ENCODE peak calls at places on chromosomes 7 and 10, in six cellular contexts. B, M, G, E, D and Q are unnamed samples.

GRCh38 chr10:3666525-3667302 is 118.3 kb downstream of the KLF6 start:
- DNase-seq in B (peak; percentile 17), M (no peak), G (no peak), E (peak; percentile 90), D (peak; percentile 36), Q (no peak)

GRCh38 chr10:118472961-118473675 is 122.3 kb downstream of the PRLHR start:
- DNase-seq in B (no peak), M (no peak), G (no peak), E (no peak), D (no peak), Q (no peak)

GRCh38 chr10:70549962-70550845 is 52.3 kb downstream of the PRF1 start:
- DNase-seq in B (peak; percentile 43), M (peak; percentile 78), G (peak; percentile 65), E (peak; percentile 86), D (peak; percentile 76), Q (no peak)

GRCh38 chr7:29336851-29337627 is 142.5 kb downstream of the CHN2 start:
- DNase-seq in B (no peak), M (no peak), G (no peak), E (no peak), D (no peak), Q (peak; percentile 24)

GRCh38 chr10:73889014-73889413 is 14.7 kb upstream of the CAMK2G start:
- DNase-seq in B (no peak), M (no peak), G (peak; percentile 72), E (no peak), D (no peak), Q (no peak)

GRCh38 chr10:123165445-123166072 is 11.4 kb downstream of the BUB3 start:
- DNase-seq in B (no peak), M (no peak), G (no peak), E (no peak), D (no peak), Q (no peak)

GRCh38 chr7:5423844-5424688 is 432 bp upstream of the TNRC18 start:
- DNase-seq in B (no peak), M (peak; percentile 97), G (peak; percentile 96), E (peak; percentile 94), D (peak; percentile 42), Q (peak; percentile 100)

GRCh38 chr10:110748970-110749369 is 104.8 kb downstream of the RBM20 start:
- DNase-seq in B (no peak), M (no peak), G (no peak), E (no peak), D (no peak), Q (no peak)

GRCh38 chr7:21886396-21886795 is 59.3 kb downstream of the CDCA7L start:
- DNase-seq in B (no peak), M (no peak), G (no peak), E (no peak), D (no peak), Q (no peak)

GRCh38 chr10:90849956-90850749 is 7.7 kb downstream of the HTR7 start:
- DNase-seq in B (no peak), M (no peak), G (no peak), E (no peak), D (no peak), Q (no peak)

GRCh38 chr10:102395677-102396197 is at the start of gene NFKB2:
- DNase-seq in B (no peak), M (no peak), G (no peak), E (peak; percentile 88), D (no peak), Q (no peak)

GRCh38 chr10:127193125-127193524 is 3.3 kb downstream of the INSYN2A start:
- DNase-seq in B (no peak), M (no peak), G (no peak), E (no peak), D (no peak), Q (no peak)

GRCh38 chr10:71302874-71303568 is 16.0 kb upstream of the SLC29A3 start:
- DNase-seq in B (no peak), M (no peak), G (no peak), E (no peak), D (peak; percentile 37), Q (no peak)

GRCh38 chr10:16440396-16441105 is 3.7 kb downstream of the PTER start:
- DNase-seq in B (no peak), M (no peak), G (no peak), E (no peak), D (no peak), Q (no peak)

GRCh38 chr10:45624724-45625123 is 47.8 kb downstream of the ZFAND4 start:
- DNase-seq in B (no peak), M (no peak), G (no peak), E (no peak), D (no peak), Q (no peak)

GRCh38 chr10:127945335-127945734 is 38.4 kb downstream of the PTPRE start:
- DNase-seq in B (no peak), M (no peak), G (peak; percentile 60), E (no peak), D (no peak), Q (no peak)

GRCh38 chr7:70346844-70347462 is 748.7 kb downstream of the AUTS2 start:
- DNase-seq in B (no peak), M (no peak), G (no peak), E (no peak), D (no peak), Q (no peak)

GRCh38 chr7:74525881-74526280 is 72.2 kb downstream of the GTF2IRD1 start:
- DNase-seq in B (no peak), M (no peak), G (no peak), E (no peak), D (no peak), Q (no peak)

GRCh38 chr10:128047337-128047736 is 78.9 kb downstream of the MKI67 start:
- DNase-seq in B (peak; percentile 74), M (no peak), G (no peak), E (peak; percentile 98), D (peak; percentile 76), Q (no peak)

GRCh38 chr7:130114374-130114773 is 44.0 kb downstream of the KLHDC10 start:
- DNase-seq in B (no peak), M (no peak), G (no peak), E (no peak), D (no peak), Q (no peak)

GRCh38 chr7:2665359-2665791 is 22.6 kb upstream of the AMZ1 start:
- DNase-seq in B (no peak), M (peak; percentile 59), G (no peak), E (peak; percentile 71), D (no peak), Q (no peak)

GRCh38 chr10:98488669-98489430 is 42.1 kb upstream of the HPS1 start:
- DNase-seq in B (no peak), M (no peak), G (no peak), E (no peak), D (no peak), Q (no peak)

GRCh38 chr10:89100680-89101079 is 106.4 kb downstream of the CH25H start:
- DNase-seq in B (no peak), M (no peak), G (no peak), E (no peak), D (no peak), Q (no peak)

GRCh38 chr10:88095291-88095721 is 231.9 kb downstream of the PTEN start:
- DNase-seq in B (no peak), M (no peak), G (no peak), E (no peak), D (no peak), Q (no peak)

GRCh38 chr10:24841530-24841929 is 110.9 kb downstream of the PRTFDC1 start:
- DNase-seq in B (no peak), M (no peak), G (no peak), E (no peak), D (no peak), Q (no peak)

GRCh38 chr10:69864321-69864720 is 62.6 kb downstream of the COL13A1 start:
- DNase-seq in B (no peak), M (no peak), G (peak; percentile 85), E (no peak), D (no peak), Q (no peak)

GRCh38 chr7:77348371-77348813 is 67.8 kb downstream of the GSAP start:
- DNase-seq in B (no peak), M (peak; percentile 54), G (no peak), E (no peak), D (no peak), Q (no peak)

GRCh38 chr10:44385726-44386438 is 985 bp upstream of the CXCL12 start:
- DNase-seq in B (no peak), M (peak; percentile 50), G (no peak), E (peak; percentile 81), D (no peak), Q (no peak)

GRCh38 chr7:91182819-91183405 is 81.3 kb upstream of the FZD1 start:
- DNase-seq in B (no peak), M (no peak), G (peak; percentile 50), E (no peak), D (no peak), Q (no peak)

GRCh38 chr7:5420108-5420840 is 3.4 kb downstream of the TNRC18 start:
- DNase-seq in B (no peak), M (peak; percentile 67), G (no peak), E (peak; percentile 87), D (peak; percentile 37), Q (no peak)

GRCh38 chr10:130138479-130138866 is 2.3 kb downstream of the GLRX3 start:
- DNase-seq in B (no peak), M (no peak), G (no peak), E (no peak), D (no peak), Q (no peak)

GRCh38 chr7:157930441-157930840 is 593.6 kb downstream of the DNAJB6 start:
- DNase-seq in B (no peak), M (no peak), G (no peak), E (no peak), D (no peak), Q (no peak)
- H3K9me3 ChIP-seq in B (peaks cover 7% of the 10 kb centered on the region), M (no peaks in the 10 kb centered on the region), G (peaks cover 19% of the 10 kb centered on the region), E (peaks cover 9% of the 10 kb centered on the region), D (no peaks in the 10 kb centered on the region), Q (no peaks in the 10 kb centered on the region)

DNA sequence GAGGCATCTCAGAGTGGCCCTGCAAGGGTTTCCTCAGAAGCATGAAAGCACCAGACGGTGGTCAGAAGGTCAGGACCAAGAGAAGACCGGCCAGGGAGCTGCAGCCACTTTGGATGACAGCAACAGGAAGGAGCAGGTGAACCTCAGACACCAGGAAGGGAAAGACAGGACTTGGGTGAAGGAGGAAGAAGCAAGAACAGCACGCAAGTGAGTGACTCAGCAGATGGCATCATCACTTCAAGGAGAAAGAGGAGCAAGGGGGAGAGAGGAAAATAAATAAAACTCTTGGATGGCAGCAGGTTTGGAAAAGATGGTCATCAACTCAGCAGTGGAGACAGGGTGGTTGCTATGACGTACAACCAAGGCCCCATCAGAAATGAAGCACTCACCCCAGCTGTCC is 31.6 kb downstream of the NCAPG2 start:
- DNase-seq in B (no peak), M (no peak), G (no peak), E (no peak), D (no peak), Q (no peak)
- H3K36me3 ChIP-seq in B (no peaks in the 10 kb centered on the region), M (no peaks in the 10 kb centered on the region), G (peaks cover 85% of the 10 kb centered on the region), E (no peaks in the 10 kb centered on the region), D (no peaks in the 10 kb centered on the region), Q (peaks cover 64% of the 10 kb centered on the region)

DNA sequence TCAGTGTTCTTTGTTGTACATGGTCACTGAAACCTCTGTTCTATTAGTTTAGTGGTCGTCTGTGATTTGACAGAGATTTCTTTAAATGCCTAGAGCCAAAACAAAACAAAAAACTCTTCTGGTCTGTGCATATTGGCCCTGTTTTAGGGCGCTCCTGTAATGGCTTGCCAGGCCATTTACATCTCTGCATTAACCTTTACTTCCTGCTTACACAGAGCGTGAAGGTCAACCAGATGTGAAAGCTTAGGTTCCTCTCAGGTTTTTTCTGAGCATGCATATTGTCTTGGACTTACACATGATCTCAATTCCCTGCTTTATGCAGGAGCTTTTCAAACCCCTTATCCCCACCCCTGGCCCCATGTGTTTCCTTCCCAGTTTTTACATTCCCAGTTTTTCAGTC is 9.6 kb downstream of the ZNF37A start:
- DNase-seq in B (no peak), M (no peak), G (no peak), E (no peak), D (no peak), Q (no peak)
- H3K9me3 ChIP-seq in B (peaks cover 1% of the 10 kb centered on the region), M (peaks cover 3% of the 10 kb centered on the region), G (no peaks in the 10 kb centered on the region), E (peaks cover 99% of the 10 kb centered on the region), D (no peaks in the 10 kb centered on the region), Q (peaks cover 3% of the 10 kb centered on the region)

GRCh38 chr10:21751341-21752310 is 217.6 kb downstream of the MLLT10 start:
- DNase-seq in B (no peak), M (no peak), G (no peak), E (no peak), D (no peak), Q (no peak)
- H3K36me3 ChIP-seq in B (no peaks in the 10 kb centered on the region), M (no peaks in the 10 kb centered on the region), G (no peaks in the 10 kb centered on the region), E (no peaks in the 10 kb centered on the region), D (no peaks in the 10 kb centered on the region), Q (no peaks in the 10 kb centered on the region)